ENCODE peak calls at places on chromosomes 2 and 18, in five cellular contexts. E is effector memory CD4-positive, alpha-beta T cell; X is uterus; O is lung; Y is breast epithelium. J is an unnamed sample. For H3K4me1, the result is how much of the 10 kb centered on the place peaks cover.

GRCh38 chr2:240595381-240596079 is 9.0 kb downstream of the CAPN10 start:
- DNase-seq in E (no peak), X (peak), O (no peak), Y (peak), J (peak)

GRCh38 chr18:9734189-9734588 is 26.1 kb downstream of the RAB31 start:
- DNase-seq in E (no peak), X (no peak), O (no peak), Y (no peak), J (no peak)

GRCh38 chr2:199928626-199929025 is 17.5 kb downstream of the C2orf69 start:
- DNase-seq in E (no peak), X (no peak), O (no peak), Y (no peak), J (no peak)

GRCh38 chr2:171675810-171676345 is 11.4 kb upstream of the DYNC1I2 start:
- DNase-seq in E (no peak), X (no peak), O (no peak), Y (no peak), J (no peak)

GRCh38 chr2:144950874-144951560 is 431.1 kb upstream of the ZEB2 start:
- DNase-seq in E (no peak), X (no peak), O (no peak), Y (no peak), J (no peak)

GRCh38 chr2:7724336-7724735 is 807.1 kb downstream of the RNF144A start:
- DNase-seq in E (no peak), X (no peak), O (no peak), Y (no peak), J (no peak)

GRCh38 chr18:59540819-59541218 is 156.4 kb downstream of the CCBE1 start:
- DNase-seq in E (no peak), X (no peak), O (no peak), Y (no peak), J (no peak)

GRCh38 chr2:119106301-119106897 is 52.2 kb downstream of the C1QL2 start:
- DNase-seq in E (no peak), X (no peak), O (peak), Y (no peak), J (no peak)

GRCh38 chr2:154588838-154589237 is 109.7 kb upstream of the KCNJ3 start:
- DNase-seq in E (no peak), X (no peak), O (no peak), Y (no peak), J (no peak)

GRCh38 chr2:48228345-48228684 is 301.6 kb upstream of the STON1 start:
- DNase-seq in E (no peak), X (no peak), O (no peak), Y (no peak), J (no peak)

GRCh38 chr18:49570836-49571235 is 9.0 kb downstream of the LIPG start:
- DNase-seq in E (no peak), X (no peak), O (no peak), Y (no peak), J (no peak)
- H3K4me1 ChIP-seq in E (under half), X (under half), O (under half), Y (under half), J (under half)

DNA sequence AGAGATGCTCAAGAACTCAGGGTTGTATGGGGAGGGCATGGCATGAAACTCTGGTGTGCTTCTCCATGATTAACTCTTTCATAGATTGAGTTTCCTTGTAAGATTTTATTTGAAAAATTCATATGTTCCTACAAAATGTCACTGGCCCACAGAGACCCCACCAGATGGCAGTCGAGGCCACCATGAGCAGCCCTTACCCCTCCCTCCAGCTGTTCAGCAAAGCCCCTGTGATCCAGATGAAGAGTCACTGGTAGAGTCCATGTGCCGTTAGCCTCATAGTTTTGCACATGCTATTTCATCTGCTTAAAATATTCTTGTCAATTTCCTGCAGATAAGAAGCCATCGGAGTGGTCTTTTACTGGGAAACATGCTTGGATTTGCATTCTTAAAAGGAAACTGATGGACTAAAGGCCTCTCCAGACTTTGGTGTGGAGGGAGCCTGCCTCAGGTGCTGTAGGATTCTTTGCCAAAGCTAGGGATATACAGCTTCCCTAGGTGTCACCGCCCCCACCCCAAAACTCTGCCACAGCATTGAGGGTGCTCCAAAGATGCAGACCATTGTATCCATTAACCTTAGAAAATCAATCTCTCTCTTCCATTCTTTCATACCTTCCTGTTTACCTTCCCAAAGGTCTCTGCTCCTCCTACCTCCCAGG is 18.8 kb downstream of the ZNF385B start:
- DNase-seq in E (no peak), X (no peak), O (no peak), Y (no peak), J (no peak)
- H3K27ac ChIP-seq in E (no peak), X (no peak), O (no peak), Y (no peak), J (no peak)

GRCh38 chr2:109510136-109511028 is 103.4 kb downstream of the SEPTIN10 start:
- DNase-seq in E (peak), X (peak), O (peak), Y (peak), J (peak)
- H3K4me1 ChIP-seq in E (under half), X (under half), O (under half), Y (under half), J (under half)

DNA sequence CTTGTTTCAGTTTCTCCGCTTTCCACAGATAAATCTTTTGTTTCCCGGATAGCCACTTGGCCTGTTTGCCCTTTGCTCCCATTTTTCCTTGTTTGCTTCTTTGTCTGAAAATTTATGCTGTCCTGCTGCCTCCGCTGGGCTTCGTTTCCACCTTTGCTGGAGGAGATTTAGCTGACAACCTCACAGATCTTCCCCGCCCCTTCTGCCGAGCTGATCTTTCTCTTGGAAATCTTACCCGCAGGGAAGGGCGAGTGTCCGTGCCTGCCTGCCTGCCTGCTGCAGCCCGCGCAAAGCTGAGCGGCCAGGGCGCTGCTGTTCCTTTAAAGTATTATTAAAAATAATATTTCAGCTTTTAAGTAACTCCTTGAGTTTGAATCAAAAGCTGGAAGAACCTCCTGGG is 1.4 kb upstream of the XRCC5 start:
- DNase-seq in E (no peak), X (no peak), O (no peak), Y (no peak), J (no peak)
- H3K27ac ChIP-seq in E (no peak), X (no peak), O (no peak), Y (peak), J (no peak)

GRCh38 chr18:48164096-48164475 is 233.6 kb upstream of the SMAD2 start:
- DNase-seq in E (no peak), X (no peak), O (no peak), Y (no peak), J (no peak)

GRCh38 chr18:48166336-48166875 is 235.9 kb upstream of the SMAD2 start:
- DNase-seq in E (no peak), X (no peak), O (no peak), Y (no peak), J (no peak)

GRCh38 chr18:48166971-48167370 is 236.5 kb upstream of the SMAD2 start:
- DNase-seq in E (no peak), X (peak), O (peak), Y (no peak), J (no peak)

GRCh38 chr18:48164701-48165100 is 234.2 kb upstream of the SMAD2 start:
- DNase-seq in E (no peak), X (no peak), O (no peak), Y (no peak), J (no peak)

GRCh38 chr18:48165104-48165866 is 234.8 kb upstream of the SMAD2 start:
- DNase-seq in E (no peak), X (no peak), O (no peak), Y (no peak), J (no peak)
- H3K4me1 ChIP-seq in E (under half), X (under half), O (under half), Y (under half), J (under half)

GRCh38 chr2:213150315-213150951 is 979 bp downstream of the IKZF2 start:
- DNase-seq in E (no peak), X (peak), O (peak), Y (no peak), J (no peak)
- H3K27ac ChIP-seq in E (peak), X (peak), O (peak), Y (peak), J (peak)

GRCh38 chr2:101982630-101983029 is 9.1 kb upstream of the IL1R2 start:
- DNase-seq in E (no peak), X (no peak), O (no peak), Y (no peak), J (no peak)

GRCh38 chr2:101984656-101985055 is 7.1 kb upstream of the IL1R2 start:
- DNase-seq in E (no peak), X (no peak), O (no peak), Y (no peak), J (no peak)

GRCh38 chr2:101985101-101985792 is 6.5 kb upstream of the IL1R2 start:
- DNase-seq in E (no peak), X (no peak), O (no peak), Y (no peak), J (no peak)

GRCh38 chr2:101983928-101984327 is 7.8 kb upstream of the IL1R2 start:
- DNase-seq in E (no peak), X (no peak), O (no peak), Y (no peak), J (no peak)

GRCh38 chr2:101983486-101983885 is 8.3 kb upstream of the IL1R2 start:
- DNase-seq in E (no peak), X (no peak), O (no peak), Y (no peak), J (no peak)
- H3K4me1 ChIP-seq in E (under half), X (under half), O (under half), Y (under half), J (under half)

DNA sequence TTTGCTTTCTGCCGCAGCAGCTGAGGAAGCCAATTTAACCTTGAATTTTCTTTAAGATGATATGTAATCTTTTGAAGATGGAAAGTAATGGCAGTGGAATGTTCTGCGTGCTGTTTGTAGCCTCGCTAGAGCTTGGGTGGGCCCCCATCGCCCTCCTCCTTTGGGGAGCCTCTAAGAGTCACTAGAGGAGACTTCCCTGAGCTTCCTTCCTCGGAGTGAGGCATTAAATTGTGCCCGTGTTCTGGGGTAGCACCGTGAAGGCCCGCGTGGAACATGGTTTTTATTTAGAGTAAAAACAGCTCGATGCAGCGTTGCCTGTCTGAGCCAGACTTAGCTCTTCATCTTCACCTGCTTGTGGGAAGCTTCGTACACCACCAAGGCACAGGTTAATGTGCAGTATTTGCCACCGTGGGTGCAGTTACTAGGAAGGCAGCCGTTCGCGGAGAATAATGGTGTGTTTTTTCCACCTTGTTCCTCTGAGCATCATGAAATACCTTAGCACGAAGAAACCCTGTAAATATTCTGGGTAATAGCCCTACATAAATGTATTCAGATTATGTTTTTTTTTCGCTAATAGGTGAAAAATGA is 38.5 kb downstream of the NCK2 start:
- DNase-seq in E (no peak), X (no peak), O (no peak), Y (no peak), J (no peak)
- H3K27ac ChIP-seq in E (peak), X (no peak), O (no peak), Y (no peak), J (peak)

DNA sequence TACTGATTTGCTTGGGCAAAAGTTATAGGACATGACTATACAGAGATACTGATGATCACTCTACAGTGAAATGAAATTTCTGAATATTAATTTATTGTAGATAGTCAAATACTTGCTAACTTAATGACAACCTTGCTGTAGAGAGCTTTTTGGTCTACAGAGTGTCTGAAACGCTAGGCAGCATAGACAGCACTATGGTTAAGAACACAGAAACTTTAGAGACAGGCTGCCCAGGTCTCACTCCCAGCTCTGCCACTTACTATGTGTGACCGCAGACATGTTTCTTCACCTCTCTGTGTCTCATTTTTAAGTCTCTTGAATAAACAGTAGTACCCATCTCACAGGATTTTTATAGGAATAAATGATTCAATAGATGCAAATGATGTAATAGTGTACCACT is 247.0 kb downstream of the TCF4 start:
- DNase-seq in E (no peak), X (no peak), O (no peak), Y (no peak), J (no peak)
- H3K4me1 ChIP-seq in E (under half), X (under half), O (under half), Y (under half), J (under half)